ENCODE peak calls at places on chromosome 2, in six cellular contexts. J, A, V, B, Y and T are unnamed samples.
A peak's percentile ranks its signal among the peaks of the same experiment; 100 is the strongest.

GRCh38 chr2:231212329-231212845 is 14.0 kb downstream of the ARMC9 start:
- DNase-seq in J (no peak), A (no peak), V (no peak), B (no peak), Y (no peak), T (no peak)

GRCh38 chr2:96882230-96882629 is 12.3 kb upstream of the SEMA4C start:
- DNase-seq in J (no peak), A (no peak), V (no peak), B (no peak), Y (no peak), T (no peak)

GRCh38 chr2:201084863-201085262 is 13.1 kb downstream of the NDUFB3 start:
- DNase-seq in J (no peak), A (no peak), V (no peak), B (no peak), Y (no peak), T (no peak)

GRCh38 chr2:54577035-54577434 is 120.9 kb downstream of the SPTBN1 start:
- DNase-seq in J (no peak), A (no peak), V (no peak), B (no peak), Y (no peak), T (no peak)

GRCh38 chr2:29235411-29235810 is 120.2 kb downstream of the CLIP4 start:
- DNase-seq in J (no peak), A (no peak), V (no peak), B (no peak), Y (no peak), T (no peak)

GRCh38 chr2:136407952-136408318 is 290.0 kb upstream of the CXCR4 start:
- DNase-seq in J (no peak), A (no peak), V (no peak), B (no peak), Y (no peak), T (no peak)

GRCh38 chr2:216829533-216829932 is 30.3 kb downstream of the TNP1 start:
- DNase-seq in J (no peak), A (no peak), V (no peak), B (peak; percentile 55), Y (peak; percentile 85), T (no peak)

GRCh38 chr2:216991563-216991962 is 131.7 kb upstream of the TNP1 start:
- DNase-seq in J (no peak), A (no peak), V (no peak), B (no peak), Y (no peak), T (no peak)

GRCh38 chr2:187552959-187553681 is 1.1 kb downstream of the TFPI start:
- DNase-seq in J (no peak), A (no peak), V (peak; percentile 62), B (peak; percentile 68), Y (no peak), T (no peak)

GRCh38 chr2:44793322-44793870 is 148.1 kb upstream of the SIX3 start:
- DNase-seq in J (no peak), A (no peak), V (peak; percentile 45), B (peak; percentile 45), Y (no peak), T (no peak)

GRCh38 chr2:189037518-189037917 is 63.3 kb downstream of the COL3A1 start:
- DNase-seq in J (no peak), A (no peak), V (no peak), B (no peak), Y (no peak), T (no peak)

GRCh38 chr2:70716131-70716766 is 51.8 kb downstream of the ADD2 start:
- DNase-seq in J (no peak), A (no peak), V (no peak), B (no peak), Y (no peak), T (no peak)

GRCh38 chr2:156466739-156467405 is 30.7 kb downstream of the GPD2 start:
- DNase-seq in J (peak; percentile 75), A (no peak), V (no peak), B (no peak), Y (no peak), T (no peak)

GRCh38 chr2:136106505-136106904 is 11.4 kb downstream of the CXCR4 start:
- DNase-seq in J (no peak), A (no peak), V (no peak), B (no peak), Y (no peak), T (no peak)